ENCODE peak calls at places on chromosomes 7 and 10, in seven cellular contexts. N is A549, E is GM12878, U is stomach, S is tibial nerve, M is sigmoid colon, Q is K562. W is an unnamed sample.
A peak's percentile ranks its signal among the peaks of the same experiment; 100 is the strongest.

GRCh38 chr7:80677629-80678028 is 39.2 kb downstream of the CD36 start:
- DNase-seq in N (no peak), E (no peak), U (no peak), S (no peak), M (no peak), Q (no peak), W (no peak)

GRCh38 chr7:68006619-68007018 is 1010.0 kb downstream of the TYW1 start:
- DNase-seq in N (no peak), E (no peak), U (no peak), S (no peak), M (no peak), Q (no peak), W (no peak)

GRCh38 chr10:100009283-100009792 is 409 bp downstream of the DNMBP start:
- DNase-seq in N (peak; percentile 64), E (no peak), U (peak; percentile 61), S (peak; percentile 46), M (peak; percentile 80), Q (no peak), W (peak; percentile 68)

GRCh38 chr10:31657471-31657844 is 271.2 kb downstream of the ARHGAP12 start:
- DNase-seq in N (no peak), E (no peak), U (no peak), S (no peak), M (no peak), Q (no peak), W (no peak)

GRCh38 chr7:94696981-94697670 is 41.2 kb upstream of the SGCE start:
- DNase-seq in N (peak; percentile 55), E (no peak), U (peak; percentile 44), S (peak; percentile 89), M (peak; percentile 86), Q (no peak), W (peak; percentile 90)

GRCh38 chr7:119482209-119482608 is 790.8 kb upstream of the KCND2 start:
- DNase-seq in N (peak; percentile 7), E (peak; percentile 12), U (peak; percentile 34), S (no peak), M (no peak), Q (no peak), W (peak; percentile 38)

GRCh38 chr7:134351424-134351823 is 34.7 kb upstream of the SLC35B4 start:
- DNase-seq in N (no peak), E (no peak), U (no peak), S (no peak), M (no peak), Q (no peak), W (no peak)

GRCh38 chr10:55137063-55137462 is 336.0 kb upstream of the PCDH15 start:
- DNase-seq in N (no peak), E (no peak), U (no peak), S (no peak), M (no peak), Q (no peak), W (no peak)

GRCh38 chr10:84076047-84076388 is 63.3 kb upstream of the GHITM start:
- DNase-seq in N (no peak), E (no peak), U (no peak), S (no peak), M (peak; percentile 74), Q (no peak), W (peak; percentile 16)

GRCh38 chr7:42091461-42092229 is 145.4 kb downstream of the GLI3 start:
- DNase-seq in N (no peak), E (no peak), U (peak; percentile 37), S (no peak), M (no peak), Q (no peak), W (no peak)

GRCh38 chr7:137844690-137845425 is 1.9 kb downstream of the DGKI start:
- DNase-seq in N (no peak), E (no peak), U (no peak), S (no peak), M (no peak), Q (no peak), W (no peak)

GRCh38 chr7:101557421-101557820 is 71.7 kb downstream of the MYL10 start:
- DNase-seq in N (no peak), E (no peak), U (no peak), S (no peak), M (no peak), Q (no peak), W (no peak)

GRCh38 chr7:26705567-26705966 is 158.8 kb downstream of the SKAP2 start:
- DNase-seq in N (peak; percentile 54), E (no peak), U (no peak), S (no peak), M (no peak), Q (no peak), W (no peak)

GRCh38 chr10:102815790-102816549 is 21.2 kb downstream of the CYP17A1 start:
- DNase-seq in N (no peak), E (no peak), U (no peak), S (peak; percentile 69), M (peak; percentile 87), Q (no peak), W (peak; percentile 59)

GRCh38 chr10:101961591-101962498 is 94.1 kb downstream of the ARMH3 start:
- DNase-seq in N (no peak), E (no peak), U (no peak), S (no peak), M (no peak), Q (no peak), W (no peak)

GRCh38 chr7:6171532-6172330 is 100.7 kb downstream of the CYTH3 start:
- DNase-seq in N (no peak), E (no peak), U (no peak), S (no peak), M (no peak), Q (no peak), W (no peak)

GRCh38 chr7:80259-81236 is 111.8 kb upstream of the FAM20C start:
- DNase-seq in N (no peak), E (no peak), U (peak; percentile 24), S (no peak), M (peak; percentile 65), Q (no peak), W (no peak)

DNA sequence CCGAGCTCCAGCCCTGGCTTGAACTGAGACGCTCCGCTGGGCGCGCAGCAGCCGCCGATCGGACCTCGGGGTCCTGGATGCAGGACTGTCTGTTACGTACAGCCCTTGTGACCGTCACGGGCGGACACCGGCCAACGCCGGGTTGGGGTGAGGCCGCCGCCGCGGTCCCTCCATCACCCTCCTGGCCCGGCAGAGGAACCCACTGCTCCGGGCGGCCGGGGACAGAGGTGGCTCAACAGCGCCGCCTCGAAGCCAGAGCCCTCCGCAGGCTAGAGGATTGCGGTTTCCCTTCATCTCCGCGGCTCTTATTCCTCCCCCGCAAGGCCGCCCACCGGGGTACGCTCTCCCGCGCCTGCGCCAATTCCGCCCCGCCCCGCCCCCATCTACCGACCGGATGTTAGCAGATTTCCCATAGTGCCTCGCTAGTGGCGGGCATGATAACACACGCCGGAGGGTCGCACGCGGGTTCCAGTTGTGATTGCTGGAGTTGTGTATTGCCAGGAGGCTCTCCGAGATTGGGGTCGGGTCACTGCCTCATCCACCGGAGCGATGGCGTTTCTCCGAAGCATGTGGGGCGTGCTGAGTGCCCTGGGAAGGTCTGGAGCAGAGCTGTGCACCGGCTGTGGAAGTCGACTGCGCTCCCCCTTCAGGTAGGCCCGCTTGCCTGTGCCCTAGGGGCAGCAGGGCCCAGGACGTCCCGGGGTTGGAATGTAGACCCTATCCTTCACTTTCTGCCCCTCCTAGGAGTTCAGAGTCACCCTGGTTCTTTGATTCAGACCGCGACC is at the start of gene TFAM:
- DNase-seq in N (peak; percentile 92), E (peak; percentile 66), U (peak; percentile 95), S (peak; percentile 96), M (peak; percentile 98), Q (peak; percentile 96), W (peak; percentile 94)
- TF ChIP-seq POLR2A in N (peak; percentile 91), E (peak; percentile 99), U (no peak), S (peak; percentile 77), M (peak; percentile 87), Q (peak; percentile 99), W (peak; percentile 87)

GRCh38 chr7:84536256-84536870 is 341.8 kb upstream of the SEMA3A start:
- DNase-seq in N (peak; percentile 45), E (no peak), U (no peak), S (no peak), M (no peak), Q (no peak), W (no peak)

GRCh38 chr7:84532196-84532595 is 337.6 kb upstream of the SEMA3A start:
- DNase-seq in N (no peak), E (no peak), U (no peak), S (no peak), M (no peak), Q (no peak), W (no peak)

GRCh38 chr7:84535584-84536255 is 341.1 kb upstream of the SEMA3A start:
- DNase-seq in N (no peak), E (no peak), U (no peak), S (no peak), M (no peak), Q (no peak), W (no peak)

GRCh38 chr7:84529480-84530205 is 335.1 kb upstream of the SEMA3A start:
- DNase-seq in N (peak; percentile 27), E (no peak), U (no peak), S (no peak), M (no peak), Q (no peak), W (no peak)

DNA sequence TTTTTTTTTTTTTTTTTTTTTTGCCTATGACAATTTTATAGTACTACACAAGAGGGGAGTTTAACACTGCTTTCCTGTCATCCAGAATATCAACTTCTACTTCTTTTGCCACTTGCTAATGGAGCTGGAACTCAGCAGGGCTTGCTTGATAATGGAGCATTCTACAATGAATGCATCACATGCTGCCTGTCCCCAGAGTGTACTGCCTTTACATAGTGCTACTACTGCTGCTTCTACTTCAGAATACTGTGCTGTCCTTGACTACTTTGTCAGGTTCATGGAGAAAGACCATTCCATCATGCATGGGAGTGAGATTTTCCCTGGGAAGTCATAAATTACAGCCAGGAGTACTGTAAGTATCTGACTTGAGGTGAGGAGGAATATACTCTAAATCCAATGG is 338.6 kb upstream of the SEMA3A start:
- DNase-seq in N (no peak), E (no peak), U (no peak), S (no peak), M (no peak), Q (no peak), W (no peak)
- TF ChIP-seq EP300 in N (no peak), E (no peak), U (no peak), S (no peak), M (no peak), Q (no peak), W (no peak)

GRCh38 chr10:13969118-13969791 is 361.5 kb downstream of the FRMD4A start:
- DNase-seq in N (no peak), E (no peak), U (no peak), S (no peak), M (no peak), Q (no peak), W (no peak)
- TF ChIP-seq POLR2A in N (no peak), E (no peak), U (no peak), S (no peak), M (no peak), Q (no peak), W (no peak)

GRCh38 chr10:61066661-61067353 is 122.8 kb upstream of the RHOBTB1 start:
- DNase-seq in N (no peak), E (no peak), U (peak; percentile 34), S (no peak), M (no peak), Q (no peak), W (no peak)

GRCh38 chr10:61063911-61064310 is 119.9 kb upstream of the RHOBTB1 start:
- DNase-seq in N (no peak), E (no peak), U (no peak), S (no peak), M (no peak), Q (no peak), W (no peak)

GRCh38 chr10:61063035-61063434 is 119.0 kb upstream of the RHOBTB1 start:
- DNase-seq in N (peak; percentile 14), E (no peak), U (no peak), S (peak; percentile 24), M (no peak), Q (no peak), W (no peak)

GRCh38 chr10:61064356-61064755 is 120.4 kb upstream of the RHOBTB1 start:
- DNase-seq in N (no peak), E (no peak), U (no peak), S (no peak), M (no peak), Q (no peak), W (no peak)

GRCh38 chr10:61065010-61065409 is 121.0 kb upstream of the RHOBTB1 start:
- DNase-seq in N (no peak), E (no peak), U (no peak), S (no peak), M (no peak), Q (no peak), W (no peak)
- TF ChIP-seq EP300 in N (no peak), E (no peak), U (no peak), S (no peak), M (no peak), Q (no peak), W (no peak)